ENCODE peak calls at places on chromosomes 4 and X, in nine cellular contexts. E, S, J, W, K, G, D, A and L are unnamed samples.

GRCh38 chrX:66142351-66142750 is 21.7 kb upstream of the HEPH start:
- DNase-seq in E (no peak), S (no peak), J (no peak), W (no peak), K (no peak), G (no peak), D (no peak), A (no peak), L (no peak)

GRCh38 chr4:41205130-41205529 is 9.2 kb downstream of the APBB2 start:
- DNase-seq in E (no peak), S (no peak), J (no peak), W (no peak), K (no peak), G (no peak), D (no peak), A (no peak), L (no peak)

GRCh38 chrX:122582280-122582679 is 601.8 kb upstream of the GRIA3 start:
- DNase-seq in E (no peak), S (no peak), J (no peak), W (no peak), K (no peak), G (no peak), D (no peak), A (no peak), L (no peak)

GRCh38 chr4:80268081-80268823 is 1.8 kb downstream of the FGF5 start:
- DNase-seq in E (no peak), S (no peak), J (no peak), W (no peak), K (no peak), G (no peak), D (no peak), A (no peak), L (no peak)

GRCh38 chr4:24863799-24864198 is 49.0 kb downstream of the CCDC149 start:
- DNase-seq in E (no peak), S (no peak), J (no peak), W (no peak), K (no peak), G (no peak), D (no peak), A (no peak), L (no peak)

GRCh38 chr4:8103421-8103820 is 55.2 kb downstream of the ABLIM2 start:
- DNase-seq in E (no peak), S (no peak), J (no peak), W (no peak), K (no peak), G (no peak), D (no peak), A (no peak), L (no peak)

GRCh38 chr4:26235500-26235899 is 85.3 kb upstream of the RBPJ start:
- DNase-seq in E (no peak), S (no peak), J (no peak), W (no peak), K (no peak), G (no peak), D (no peak), A (no peak), L (no peak)

GRCh38 chr4:162586266-162586665 is 422.5 kb upstream of the FSTL5 start:
- DNase-seq in E (no peak), S (no peak), J (no peak), W (no peak), K (no peak), G (no peak), D (no peak), A (no peak), L (no peak)

GRCh38 chrX:16547644-16548043 is 102.3 kb upstream of the S100G start:
- DNase-seq in E (no peak), S (no peak), J (no peak), W (no peak), K (no peak), G (no peak), D (no peak), A (no peak), L (no peak)

GRCh38 chr4:145047151-145047550 is 50.8 kb downstream of the ANAPC10 start:
- DNase-seq in E (no peak), S (no peak), J (no peak), W (no peak), K (peak), G (no peak), D (no peak), A (no peak), L (no peak)

GRCh38 chrX:47283015-47283771 is 50.4 kb downstream of the USP11 start:
- DNase-seq in E (no peak), S (no peak), J (no peak), W (no peak), K (no peak), G (peak), D (peak), A (no peak), L (peak)

GRCh38 chrX:69987691-69988090 is 62.0 kb downstream of the AWAT2 start:
- DNase-seq in E (no peak), S (no peak), J (no peak), W (no peak), K (no peak), G (no peak), D (no peak), A (no peak), L (no peak)

GRCh38 chr4:145937990-145938611 is 522 bp downstream of the ZNF827 start:
- DNase-seq in E (peak), S (peak), J (peak), W (peak), K (peak), G (peak), D (no peak), A (peak), L (peak)